ENCODE peak calls at places on chromosomes 13 and 19, in nine cellular contexts. U, A, Z, Q, V, G, D, T and J are unnamed samples.
A peak's percentile ranks its signal among the peaks of the same experiment; 100 is the strongest.

GRCh38 chr13:101515504-101515903 is 63.0 kb downstream of the ITGBL1 start:
- DNase-seq in U (no peak), A (no peak), Z (no peak), Q (no peak), V (no peak), G (no peak), D (no peak), T (no peak), J (no peak)

GRCh38 chr13:58843567-58843966 is 1212.0 kb downstream of the PCDH17 start:
- DNase-seq in U (no peak), A (no peak), Z (no peak), Q (no peak), V (no peak), G (no peak), D (no peak), T (no peak), J (no peak)

GRCh38 chr13:111288276-111288675 is 32.2 kb upstream of the TEX29 start:
- DNase-seq in U (no peak), A (no peak), Z (no peak), Q (no peak), V (no peak), G (no peak), D (no peak), T (no peak), J (no peak)

GRCh38 chr19:29622191-29623070 is 16.3 kb downstream of the POP4 start:
- DNase-seq in U (peak; percentile 59), A (no peak), Z (peak; percentile 54), Q (no peak), V (no peak), G (peak; percentile 9), D (no peak), T (no peak), J (no peak)

GRCh38 chr13:24038405-24038804 is 122.1 kb upstream of the SPATA13 start:
- DNase-seq in U (no peak), A (no peak), Z (peak; percentile 57), Q (no peak), V (no peak), G (no peak), D (peak; percentile 55), T (peak; percentile 72), J (peak; percentile 63)

GRCh38 chr13:29707876-29708543 is 112.5 kb upstream of the SLC7A1 start:
- DNase-seq in U (peak; percentile 41), A (no peak), Z (peak; percentile 58), Q (no peak), V (no peak), G (peak; percentile 33), D (peak; percentile 51), T (peak; percentile 41), J (no peak)

GRCh38 chr13:52070929-52071523 is 46.5 kb downstream of the UTP14C start:
- DNase-seq in U (peak; percentile 36), A (no peak), Z (peak; percentile 58), Q (no peak), V (no peak), G (peak; percentile 53), D (peak; percentile 44), T (peak; percentile 32), J (no peak)

GRCh38 chr13:45768668-45769067 is 66.5 kb downstream of the CBY2 start:
- DNase-seq in U (no peak), A (no peak), Z (no peak), Q (no peak), V (no peak), G (no peak), D (no peak), T (no peak), J (no peak)

GRCh38 chr13:52048516-52048915 is 24.0 kb downstream of the UTP14C start:
- DNase-seq in U (no peak), A (no peak), Z (peak; percentile 21), Q (no peak), V (no peak), G (no peak), D (no peak), T (peak; percentile 41), J (no peak)

DNA sequence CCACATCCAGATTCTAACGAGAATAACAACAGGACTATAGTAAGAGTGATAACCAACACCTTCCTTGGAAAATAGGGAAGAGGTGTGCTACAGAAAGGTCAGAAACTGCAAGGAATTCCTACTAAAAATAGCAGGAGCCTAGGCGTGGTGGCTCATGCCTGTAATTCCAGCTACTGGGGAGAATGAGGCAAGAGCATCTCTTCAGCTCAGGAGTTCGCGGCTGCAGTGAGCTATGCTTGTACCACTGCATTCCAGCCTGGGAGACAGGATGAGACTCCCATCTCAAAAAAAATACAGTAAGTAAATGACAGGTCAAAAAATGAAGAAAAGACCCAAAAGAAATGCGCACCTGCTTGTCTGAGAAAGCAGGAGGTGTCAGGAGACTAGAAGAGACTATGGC is 101.5 kb upstream of the TSHZ3 start:
- DNase-seq in U (no peak), A (no peak), Z (no peak), Q (no peak), V (no peak), G (no peak), D (no peak), T (no peak), J (no peak)
- TF ChIP-seq CTCF in U (no peak), A (no peak), Z (no peak), Q (no peak), V (no peak), G (no peak), D (no peak), T (no peak), J (no peak)

DNA sequence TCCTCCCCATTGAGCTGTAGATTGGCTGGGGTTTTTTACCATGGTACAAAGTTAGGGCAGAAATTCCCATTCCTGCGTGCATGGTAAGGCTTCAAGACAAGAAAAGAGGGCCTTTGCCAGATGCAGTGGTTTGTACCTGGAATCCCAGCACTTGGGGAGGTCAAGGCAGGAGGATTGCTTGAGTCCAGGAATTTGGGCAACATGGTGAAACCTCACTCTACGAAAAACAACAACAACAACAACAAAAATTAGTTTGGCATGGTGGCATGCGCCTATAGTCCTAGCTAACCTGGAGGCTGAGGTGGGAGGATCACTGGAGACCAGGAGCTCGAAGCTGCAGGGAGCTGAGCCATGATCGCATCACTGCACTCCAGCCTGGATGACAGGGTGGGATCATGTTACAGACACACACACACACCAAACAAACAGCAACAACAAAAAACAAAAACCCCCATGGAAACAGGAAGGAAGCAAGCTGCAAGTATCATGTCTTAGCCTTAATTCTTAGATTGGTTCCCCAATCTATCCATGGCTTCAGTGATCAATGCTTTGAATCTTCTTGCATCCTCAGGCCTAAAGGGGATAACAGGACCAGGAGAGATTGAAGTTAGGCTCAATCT is 5.5 kb upstream of the WTIP start:
- DNase-seq in U (no peak), A (no peak), Z (no peak), Q (no peak), V (no peak), G (no peak), D (no peak), T (peak; percentile 16), J (no peak)
- H3K4me3 ChIP-seq in U (no peak overlapping the region), A (no peak overlapping the region), Z (no peak overlapping the region), Q (no peak overlapping the region), V (no peak overlapping the region), G (no peak overlapping the region), D (no peak overlapping the region), T (no peak overlapping the region), J (no peak overlapping the region)

GRCh38 chr13:87792878-87793277 is 121.7 kb downstream of the SLITRK5 start:
- DNase-seq in U (no peak), A (no peak), Z (no peak), Q (no peak), V (no peak), G (no peak), D (no peak), T (no peak), J (no peak)
- TF ChIP-seq CTCF in U (no peak), A (no peak), Z (no peak), Q (no peak), V (no peak), G (no peak), D (no peak), T (no peak), J (no peak)

DNA sequence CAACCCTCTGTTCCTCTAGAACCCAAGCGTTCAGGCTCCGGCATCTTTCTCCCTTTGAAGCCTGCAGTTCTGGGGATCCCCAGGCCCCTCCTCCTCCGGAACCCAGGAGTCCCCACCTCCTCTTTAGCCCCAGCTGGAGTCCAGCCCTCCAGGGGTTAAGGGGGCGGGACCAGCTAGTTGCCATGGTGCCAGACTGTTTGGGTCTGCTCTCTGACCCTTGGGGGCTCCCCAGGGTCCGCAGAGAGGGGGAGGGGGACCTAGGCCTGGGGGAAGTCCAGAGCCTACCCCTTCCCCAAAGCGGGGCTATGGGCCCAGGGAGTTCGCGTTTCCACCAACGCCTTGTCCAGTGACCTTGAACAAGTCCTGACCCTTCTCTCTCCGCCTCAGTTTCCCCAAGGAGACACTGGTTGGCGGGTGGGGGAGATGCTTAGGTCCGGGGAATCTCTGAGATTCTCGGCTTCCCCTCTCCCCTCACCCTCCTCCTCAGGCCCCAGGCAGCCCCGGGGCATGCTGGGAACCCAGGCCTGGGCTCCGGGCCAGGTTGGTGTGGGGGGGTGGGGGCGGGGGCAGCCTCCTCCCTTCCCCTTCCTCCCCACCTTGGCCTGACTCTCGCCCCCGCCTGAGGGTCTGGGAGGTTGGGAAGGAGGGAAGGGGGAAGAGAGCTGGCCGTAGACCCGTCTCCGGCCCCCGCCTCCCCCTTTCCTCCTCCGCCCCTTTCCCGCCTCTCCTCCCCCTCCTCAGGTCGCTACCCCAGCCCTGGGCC is 2.6 kb upstream of the SPACA6 start:
- DNase-seq in U (peak; percentile 84), A (peak; percentile 89), Z (peak; percentile 88), Q (peak; percentile 63), V (peak; percentile 57), G (no peak), D (peak; percentile 91), T (peak; percentile 68), J (no peak)
- H3K4me3 ChIP-seq in U (peak overlapping the region; percentile 98), A (peak overlapping the region; percentile 97), Z (peak overlapping the region; percentile 97), Q (peak overlapping the region; percentile 87), V (peak overlapping the region; percentile 76), G (peak overlapping the region; percentile 74), D (peak overlapping the region; percentile 86), T (peak overlapping the region; percentile 99), J (peak overlapping the region; percentile 96)

DNA sequence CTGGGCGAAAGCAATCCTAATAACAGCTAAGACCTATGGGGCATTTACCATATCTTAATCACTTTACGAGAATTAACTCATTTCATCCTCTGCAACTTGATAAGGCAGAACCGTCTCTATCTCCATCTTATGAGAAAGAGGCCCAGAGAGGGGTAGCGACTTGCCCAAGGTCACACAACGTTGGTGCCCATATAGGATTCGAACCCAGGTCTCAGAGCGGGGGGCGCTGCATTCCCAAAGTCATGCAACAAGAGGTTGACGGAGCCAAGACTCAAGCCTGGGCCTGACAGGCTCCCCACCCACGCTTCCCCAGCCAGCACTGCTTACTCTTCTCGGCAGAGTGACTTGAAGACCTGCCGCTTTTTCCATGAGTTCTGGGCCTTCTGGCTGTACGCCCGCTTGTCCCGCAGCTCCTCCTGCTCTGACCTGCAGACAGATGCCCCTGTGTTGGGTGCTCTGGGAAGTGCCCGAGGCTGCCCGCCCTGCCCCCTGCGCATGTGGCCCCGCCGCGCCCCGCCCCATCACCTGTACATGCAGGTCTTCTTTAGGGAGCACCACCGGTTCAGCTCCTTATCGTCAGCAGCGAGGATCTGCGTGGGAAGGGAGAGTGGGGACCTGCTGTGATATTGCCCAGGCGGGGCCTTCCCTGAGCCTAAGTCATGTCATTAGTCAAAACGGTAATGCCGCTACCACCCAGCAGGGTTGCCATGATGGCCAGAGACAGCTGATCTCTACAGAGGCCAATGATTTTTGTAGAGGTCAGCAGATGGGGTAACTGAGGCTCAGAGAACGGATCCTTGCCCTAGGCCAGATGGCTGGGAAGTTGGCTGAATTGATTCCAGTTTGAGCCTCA is 10.8 kb downstream of the KRI1 start:
- DNase-seq in U (no peak), A (no peak), Z (no peak), Q (no peak), V (no peak), G (peak; percentile 92), D (no peak), T (no peak), J (no peak)
- TF ChIP-seq CTCF in U (peak; percentile 13), A (no peak), Z (no peak), Q (no peak), V (no peak), G (peak; percentile 44), D (no peak), T (no peak), J (no peak)